ENCODE peak calls at places on chromosome 2, in four cellular contexts. One of them, this sample, is unnamed.

GRCh38 chr2:164620873-164621760 is at the start of gene GRB14:
- DNase-seq in mammary epithelial cell: peak
- DNase-seq in CD4-positive, alpha-beta T cell: no peak
- DNase-seq in GM20000: peak
- DNase-seq in this sample: no peak

GRCh38 chr2:106537047-106537446 is 49.9 kb downstream of the CD8B2 start:
- DNase-seq in mammary epithelial cell: no peak
- DNase-seq in CD4-positive, alpha-beta T cell: no peak
- DNase-seq in GM20000: no peak
- DNase-seq in this sample: no peak

GRCh38 chr2:60569680-60570111 is 16.2 kb upstream of the BCL11A start:
- DNase-seq in mammary epithelial cell: no peak
- DNase-seq in CD4-positive, alpha-beta T cell: no peak
- DNase-seq in GM20000: no peak
- DNase-seq in this sample: no peak

GRCh38 chr2:191611614-191612013 is 66.3 kb upstream of the NABP1 start:
- DNase-seq in mammary epithelial cell: no peak
- DNase-seq in CD4-positive, alpha-beta T cell: no peak
- DNase-seq in GM20000: peak
- DNase-seq in this sample: no peak

GRCh38 chr2:65607906-65608305 is 175.5 kb upstream of the SPRED2 start:
- DNase-seq in mammary epithelial cell: no peak
- DNase-seq in CD4-positive, alpha-beta T cell: no peak
- DNase-seq in GM20000: no peak
- DNase-seq in this sample: no peak

GRCh38 chr2:38474833-38475566 is 97.9 kb upstream of the ATL2 start:
- DNase-seq in mammary epithelial cell: no peak
- DNase-seq in CD4-positive, alpha-beta T cell: no peak
- DNase-seq in GM20000: peak
- DNase-seq in this sample: no peak

GRCh38 chr2:42567806-42568429 is 514 bp upstream of the MTA3 start:
- DNase-seq in mammary epithelial cell: no peak
- DNase-seq in CD4-positive, alpha-beta T cell: peak
- DNase-seq in GM20000: peak
- DNase-seq in this sample: no peak

GRCh38 chr2:42249887-42250286 is 80.7 kb downstream of the EML4 start:
- DNase-seq in mammary epithelial cell: no peak
- DNase-seq in CD4-positive, alpha-beta T cell: no peak
- DNase-seq in GM20000: no peak
- DNase-seq in this sample: no peak

GRCh38 chr2:39530423-39530866 is 93.4 kb upstream of the MAP4K3 start:
- DNase-seq in mammary epithelial cell: no peak
- DNase-seq in CD4-positive, alpha-beta T cell: no peak
- DNase-seq in GM20000: no peak
- DNase-seq in this sample: no peak

GRCh38 chr2:195473802-195474201 is 183.2 kb upstream of the SLC39A10 start:
- DNase-seq in mammary epithelial cell: no peak
- DNase-seq in CD4-positive, alpha-beta T cell: no peak
- DNase-seq in GM20000: no peak
- DNase-seq in this sample: no peak

GRCh38 chr2:195470622-195471021 is 186.4 kb upstream of the SLC39A10 start:
- DNase-seq in mammary epithelial cell: no peak
- DNase-seq in CD4-positive, alpha-beta T cell: no peak
- DNase-seq in GM20000: no peak
- DNase-seq in this sample: no peak

GRCh38 chr2:195471163-195471562 is 185.9 kb upstream of the SLC39A10 start:
- DNase-seq in mammary epithelial cell: no peak
- DNase-seq in CD4-positive, alpha-beta T cell: no peak
- DNase-seq in GM20000: no peak
- DNase-seq in this sample: no peak

GRCh38 chr2:195472835-195473234 is 184.2 kb upstream of the SLC39A10 start:
- DNase-seq in mammary epithelial cell: no peak
- DNase-seq in CD4-positive, alpha-beta T cell: no peak
- DNase-seq in GM20000: no peak
- DNase-seq in this sample: no peak

DNA sequence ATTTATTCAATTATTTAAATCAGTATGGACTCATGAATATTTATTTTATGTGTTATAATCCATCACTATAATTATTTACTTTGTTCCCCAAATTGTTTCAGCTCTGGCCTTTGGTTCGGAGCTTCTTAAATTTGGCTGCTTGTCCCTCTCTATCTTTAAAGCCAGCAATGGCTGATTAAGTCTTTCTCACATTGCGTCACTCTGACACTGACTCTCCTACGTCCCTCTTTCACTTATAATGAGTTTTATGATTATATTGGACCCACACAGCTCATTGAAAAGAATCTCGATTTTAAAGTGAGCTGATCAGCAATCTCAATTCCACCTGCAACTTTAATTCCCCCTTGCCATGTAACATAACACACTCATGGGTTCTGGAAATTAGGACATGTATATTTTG is 185.2 kb upstream of the SLC39A10 start:
- DNase-seq in mammary epithelial cell: no peak
- DNase-seq in CD4-positive, alpha-beta T cell: no peak
- DNase-seq in GM20000: no peak
- DNase-seq in this sample: no peak
- TF ChIP-seq CTCF in mammary epithelial cell: no peak
- TF ChIP-seq CTCF in CD4-positive, alpha-beta T cell: no peak
- TF ChIP-seq CTCF in GM20000: no peak
- TF ChIP-seq CTCF in this sample: no peak

GRCh38 chr2:9771481-9772017 is 71.7 kb upstream of the TAF1B start:
- DNase-seq in mammary epithelial cell: peak
- DNase-seq in CD4-positive, alpha-beta T cell: no peak
- DNase-seq in GM20000: no peak
- DNase-seq in this sample: no peak
- TF ChIP-seq CTCF in mammary epithelial cell: no peak
- TF ChIP-seq CTCF in CD4-positive, alpha-beta T cell: no peak
- TF ChIP-seq CTCF in GM20000: no peak
- TF ChIP-seq CTCF in this sample: no peak

DNA sequence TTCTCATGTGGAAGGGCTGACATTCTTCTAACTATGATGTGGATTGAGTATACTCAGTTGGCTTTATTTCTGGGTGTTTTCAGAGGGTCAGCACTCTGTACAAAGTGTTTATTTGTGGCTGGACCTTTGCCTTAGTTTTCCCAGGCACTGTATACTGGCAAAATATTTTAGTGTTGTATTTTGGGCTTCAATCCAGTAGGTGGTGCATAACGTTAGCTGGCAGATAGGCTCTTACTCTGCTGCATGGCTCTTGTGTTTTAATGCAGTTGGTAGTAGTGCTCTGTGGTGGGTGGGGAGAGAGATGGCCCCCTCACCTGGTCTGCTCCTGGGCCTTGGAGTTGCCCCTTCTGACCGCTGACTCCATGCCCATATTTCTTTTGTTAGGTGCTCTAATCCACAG is 75.6 kb upstream of the REG3A start:
- DNase-seq in mammary epithelial cell: no peak
- DNase-seq in CD4-positive, alpha-beta T cell: no peak
- DNase-seq in GM20000: no peak
- DNase-seq in this sample: no peak
- TF ChIP-seq CTCF in mammary epithelial cell: no peak
- TF ChIP-seq CTCF in CD4-positive, alpha-beta T cell: no peak
- TF ChIP-seq CTCF in GM20000: no peak
- TF ChIP-seq CTCF in this sample: no peak

GRCh38 chr2:215270118-215270451 is 41.8 kb upstream of the ATIC start:
- DNase-seq in mammary epithelial cell: no peak
- DNase-seq in CD4-positive, alpha-beta T cell: no peak
- DNase-seq in GM20000: no peak
- DNase-seq in this sample: no peak
- TF ChIP-seq CTCF in mammary epithelial cell: no peak
- TF ChIP-seq CTCF in CD4-positive, alpha-beta T cell: peak
- TF ChIP-seq CTCF in GM20000: no peak
- TF ChIP-seq CTCF in this sample: no peak

GRCh38 chr2:96604104-96604503 is 34.0 kb downstream of the KANSL3 start:
- DNase-seq in mammary epithelial cell: no peak
- DNase-seq in CD4-positive, alpha-beta T cell: no peak
- DNase-seq in GM20000: no peak
- DNase-seq in this sample: no peak
- TF ChIP-seq CTCF in mammary epithelial cell: no peak
- TF ChIP-seq CTCF in CD4-positive, alpha-beta T cell: no peak
- TF ChIP-seq CTCF in GM20000: peak
- TF ChIP-seq CTCF in this sample: peak

GRCh38 chr2:9149388-9149660 is 57.3 kb upstream of the ASAP2 start:
- DNase-seq in mammary epithelial cell: no peak
- DNase-seq in CD4-positive, alpha-beta T cell: no peak
- DNase-seq in GM20000: no peak
- DNase-seq in this sample: no peak

GRCh38 chr2:9152975-9153402 is 53.6 kb upstream of the ASAP2 start:
- DNase-seq in mammary epithelial cell: no peak
- DNase-seq in CD4-positive, alpha-beta T cell: no peak
- DNase-seq in GM20000: no peak
- DNase-seq in this sample: no peak

GRCh38 chr2:9149726-9150567 is 56.7 kb upstream of the ASAP2 start:
- DNase-seq in mammary epithelial cell: no peak
- DNase-seq in CD4-positive, alpha-beta T cell: no peak
- DNase-seq in GM20000: no peak
- DNase-seq in this sample: no peak

GRCh38 chr2:9150906-9151305 is 55.7 kb upstream of the ASAP2 start:
- DNase-seq in mammary epithelial cell: no peak
- DNase-seq in CD4-positive, alpha-beta T cell: no peak
- DNase-seq in GM20000: no peak
- DNase-seq in this sample: no peak

DNA sequence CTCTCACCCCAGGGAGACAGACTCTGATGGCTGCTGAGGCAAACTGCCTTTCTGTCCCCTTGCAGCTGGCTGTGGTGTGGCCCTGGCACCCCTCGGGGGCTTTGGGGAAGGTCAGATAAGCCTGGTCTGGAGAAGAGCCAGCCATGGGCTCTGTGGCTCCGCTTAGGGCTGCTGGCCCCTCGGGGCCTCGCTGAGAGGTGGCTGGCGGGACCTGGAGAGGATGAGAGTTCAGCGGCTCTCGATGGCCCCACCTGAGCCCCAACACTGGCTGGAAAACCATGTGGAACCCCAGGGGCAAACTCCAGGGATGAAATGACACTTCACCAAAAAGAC is 56.1 kb upstream of the ASAP2 start:
- DNase-seq in mammary epithelial cell: no peak
- DNase-seq in CD4-positive, alpha-beta T cell: no peak
- DNase-seq in GM20000: no peak
- DNase-seq in this sample: no peak
- TF ChIP-seq CTCF in mammary epithelial cell: no peak
- TF ChIP-seq CTCF in CD4-positive, alpha-beta T cell: no peak
- TF ChIP-seq CTCF in GM20000: no peak
- TF ChIP-seq CTCF in this sample: no peak

DNA sequence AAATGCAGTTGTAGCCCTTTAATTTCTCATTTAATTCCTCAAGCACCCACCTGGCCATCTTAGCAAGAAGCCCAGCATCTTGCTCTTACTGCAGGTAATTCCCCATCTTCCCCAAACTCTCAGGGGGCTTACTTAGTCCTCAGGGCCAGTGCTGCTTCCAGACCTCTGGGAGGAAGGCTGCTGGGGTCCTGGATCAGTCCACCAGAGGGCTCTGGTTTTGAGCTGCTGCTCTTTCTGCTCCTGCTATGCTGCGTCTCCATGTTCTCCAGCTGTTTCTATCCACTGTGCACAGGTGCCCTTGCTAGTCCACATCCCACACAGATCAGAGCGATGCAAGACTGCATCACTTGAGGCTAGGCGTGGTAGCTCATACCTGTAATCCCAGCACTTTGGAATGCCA is 34.5 kb upstream of the TMEM87B start:
- DNase-seq in mammary epithelial cell: no peak
- DNase-seq in CD4-positive, alpha-beta T cell: no peak
- DNase-seq in GM20000: no peak
- DNase-seq in this sample: no peak
- TF ChIP-seq CTCF in mammary epithelial cell: peak
- TF ChIP-seq CTCF in CD4-positive, alpha-beta T cell: no peak
- TF ChIP-seq CTCF in GM20000: no peak
- TF ChIP-seq CTCF in this sample: no peak

DNA sequence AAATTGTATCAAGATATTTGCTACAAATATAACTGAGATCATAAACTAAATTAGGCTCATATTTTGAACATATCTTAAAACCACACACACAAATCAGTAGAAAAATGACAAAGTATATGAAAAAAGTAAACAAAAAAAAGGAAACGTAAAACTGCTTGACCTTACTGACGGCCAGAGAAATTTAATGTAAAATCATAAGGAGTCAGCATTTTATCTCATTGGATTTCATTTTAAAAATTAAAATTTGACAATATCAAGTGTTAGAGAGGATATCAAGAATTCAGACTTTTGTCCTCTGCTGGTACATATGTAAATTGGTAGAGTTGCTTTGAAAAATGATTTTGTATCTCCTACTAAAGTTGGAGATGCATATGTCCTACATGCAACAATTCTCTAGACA is 209.2 kb upstream of the ZC3H15 start:
- DNase-seq in mammary epithelial cell: no peak
- DNase-seq in CD4-positive, alpha-beta T cell: no peak
- DNase-seq in GM20000: no peak
- DNase-seq in this sample: no peak
- TF ChIP-seq CTCF in mammary epithelial cell: no peak
- TF ChIP-seq CTCF in CD4-positive, alpha-beta T cell: no peak
- TF ChIP-seq CTCF in GM20000: no peak
- TF ChIP-seq CTCF in this sample: no peak

DNA sequence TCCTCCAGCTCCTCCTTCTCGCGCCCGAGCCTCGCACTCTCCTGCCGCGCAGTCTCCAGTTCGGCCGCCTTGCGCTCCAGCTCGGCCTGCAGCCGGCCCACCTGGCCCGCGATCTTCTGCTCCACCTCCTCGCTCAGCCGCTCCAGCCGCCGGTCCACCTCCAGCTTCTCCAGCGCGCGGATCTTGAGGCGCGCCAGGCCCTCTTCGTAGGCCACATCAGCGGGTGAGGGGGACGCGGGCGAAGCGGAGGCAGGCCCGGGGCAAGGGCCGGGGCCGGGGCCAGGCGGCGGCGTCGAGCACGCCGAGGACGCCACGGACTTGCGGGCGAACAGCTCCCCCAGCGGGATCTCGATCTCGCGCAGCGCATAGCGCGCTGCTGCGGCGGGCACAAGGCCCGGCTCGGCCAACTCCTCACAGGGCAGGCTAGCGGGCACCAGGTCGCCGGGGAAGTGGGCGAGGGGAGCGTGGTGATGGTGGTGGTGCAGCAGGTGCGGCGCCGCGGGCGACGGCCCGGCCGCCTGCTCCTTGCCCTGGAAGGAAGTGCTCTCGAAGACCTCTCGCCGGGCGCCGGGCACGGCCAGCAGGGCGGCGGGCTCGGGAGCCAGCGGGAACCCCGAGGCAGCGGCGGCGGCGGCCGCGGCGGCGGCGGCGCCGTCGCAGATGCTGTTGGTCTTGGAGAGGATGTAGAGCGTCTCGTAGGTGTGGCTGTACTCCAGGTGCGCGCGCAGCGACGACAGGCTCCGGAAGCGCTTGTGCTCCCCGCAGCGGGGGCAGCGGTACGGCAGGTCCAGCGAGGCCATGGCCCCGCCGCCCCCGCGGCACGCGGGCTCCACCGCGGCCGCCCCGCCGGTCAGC is 15.2 kb downstream of the FBXO41 start:
- DNase-seq in mammary epithelial cell: peak
- DNase-seq in CD4-positive, alpha-beta T cell: peak
- DNase-seq in GM20000: peak
- DNase-seq in this sample: no peak
- TF ChIP-seq CTCF in mammary epithelial cell: peak
- TF ChIP-seq CTCF in CD4-positive, alpha-beta T cell: peak
- TF ChIP-seq CTCF in GM20000: no peak
- TF ChIP-seq CTCF in this sample: peak

This sample was measured in BJ.